ENCODE peak calls at places on chromosomes 11 and 22, in seven cellular contexts. D is body of pancreas; J is endothelial cell of umbilical vein; M is CD8-positive, alpha-beta T cell; G is Karpas-422; E is brain microvascular endothelial cell; N is effector memory CD4-positive, alpha-beta T cell. A is an unnamed sample.

GRCh38 chr11:47259178-47259977 is 1.6 kb downstream of the NR1H3 start:
- DNase-seq in M (no peak), G (peak; percentile 84), D (peak; percentile 44), J (peak; percentile 57), N (no peak), E (no peak), A (peak; percentile 48)

GRCh38 chr22:36136475-36136874 is 24.1 kb downstream of the APOL3 start:
- DNase-seq in D (no peak), J (no peak), M (no peak), G (no peak), N (no peak), E (peak; percentile 11), A (no peak)

GRCh38 chr11:78768947-78769346 is 194.3 kb upstream of the NARS2 start:
- DNase-seq in N (no peak), J (no peak), E (no peak), M (no peak), D (no peak), G (no peak), A (no peak)

GRCh38 chr11:77065878-77066228 is 918 bp upstream of the CAPN5 start:
- DNase-seq in J (no peak), N (no peak), G (peak; percentile 49), E (peak; percentile 15), D (peak; percentile 37), M (no peak), A (no peak)

GRCh38 chr22:47629791-47630655 is 867.6 kb downstream of the TBC1D22A start:
- DNase-seq in D (no peak), J (no peak), G (no peak), M (no peak), N (no peak), E (no peak), A (no peak)

GRCh38 chr11:111445586-111445985 is 66.5 kb upstream of the POU2AF1 start:
- DNase-seq in M (no peak), G (no peak), E (no peak), J (peak; percentile 11), D (no peak), N (no peak), A (no peak)

GRCh38 chr11:66981976-66982578 is 7.0 kb downstream of the C11orf86 start:
- DNase-seq in N (no peak), G (peak; percentile 52), J (peak; percentile 93), M (peak; percentile 18), E (peak; percentile 92), D (peak; percentile 58), A (peak; percentile 85)

GRCh38 chr11:19938866-19939265 is 221.4 kb downstream of the DBX1 start:
- DNase-seq in M (no peak), J (no peak), N (no peak), E (no peak), D (no peak), G (no peak), A (no peak)

GRCh38 chr22:40463727-40464126 is 93.3 kb downstream of the SGSM3 start:
- DNase-seq in J (no peak), E (no peak), N (no peak), D (no peak), M (no peak), G (peak; percentile 60), A (peak; percentile 27)

GRCh38 chr11:110490886-110491285 is 61.1 kb downstream of the FDX1 start:
- DNase-seq in J (no peak), N (no peak), M (no peak), D (no peak), E (peak; percentile 47), G (no peak), A (no peak)

GRCh38 chr22:22099833-22100812 is 117.5 kb upstream of the TOP3B start:
- DNase-seq in G (peak; percentile 85), D (no peak), J (no peak), M (no peak), N (no peak), E (peak; percentile 13), A (no peak)

GRCh38 chr11:61305417-61305816 is 10.3 kb upstream of the VWCE start:
- DNase-seq in N (no peak), E (no peak), G (no peak), D (no peak), M (no peak), J (no peak), A (no peak)

GRCh38 chr11:534592-535518 is 521 bp downstream of the HRAS start:
- DNase-seq in M (no peak), G (peak; percentile 75), E (no peak), N (no peak), J (peak; percentile 24), D (peak; percentile 49), A (peak; percentile 48)

GRCh38 chr11:32229566-32230240 is 138.8 kb downstream of the RCN1 start:
- DNase-seq in J (no peak), E (no peak), M (no peak), N (no peak), D (no peak), G (no peak), A (peak; percentile 36)

GRCh38 chr22:25764270-25765015 is 22.5 kb downstream of the MYO18B start:
- DNase-seq in G (peak; percentile 62), D (no peak), N (no peak), J (no peak), E (no peak), M (no peak), A (no peak)

GRCh38 chr11:16801288-16801980 is 63.0 kb downstream of the C11orf58 start:
- DNase-seq in N (no peak), E (no peak), G (no peak), J (no peak), D (no peak), M (no peak), A (no peak)

GRCh38 chr11:130592056-130592455 is 143.6 kb downstream of the ADAMTS15 start:
- DNase-seq in D (no peak), N (no peak), G (no peak), J (peak; percentile 21), E (peak; percentile 18), M (no peak), A (no peak)

GRCh38 chr11:67286621-67287333 is 2.3 kb upstream of the ANKRD13D start:
- DNase-seq in M (no peak), D (no peak), G (peak; percentile 53), N (no peak), J (no peak), E (no peak), A (no peak)

GRCh38 chr11:77677138-77677537 is 39.5 kb upstream of the CLNS1A start:
- DNase-seq in N (no peak), J (no peak), E (no peak), G (no peak), M (no peak), D (no peak), A (no peak)

GRCh38 chr11:12376259-12376971 is 956 bp upstream of the PARVA start:
- DNase-seq in D (peak; percentile 90), E (peak; percentile 43), J (no peak), G (no peak), M (no peak), N (no peak), A (no peak)

GRCh38 chr11:197741-198235 is 4.9 kb downstream of the SCGB1C1 start:
- DNase-seq in G (no peak), M (no peak), J (no peak), N (no peak), E (no peak), D (no peak), A (no peak)

GRCh38 chr11:35165416-35166368 is 26.7 kb downstream of the CD44 start:
- DNase-seq in D (peak; percentile 34), N (peak; percentile 88), E (peak; percentile 77), G (no peak), J (peak; percentile 48), M (peak; percentile 79), A (peak; percentile 93)

GRCh38 chr11:35168606-35169200 is 29.7 kb downstream of the CD44 start:
- DNase-seq in J (no peak), M (no peak), D (no peak), E (no peak), N (no peak), G (no peak), A (no peak)

GRCh38 chr11:35166369-35167360 is 27.7 kb downstream of the CD44 start:
- DNase-seq in M (no peak), E (peak; percentile 86), N (no peak), G (no peak), D (no peak), J (peak; percentile 70), A (no peak)

GRCh38 chr11:35169754-35170153 is 30.8 kb downstream of the CD44 start:
- DNase-seq in G (no peak), N (no peak), J (no peak), M (no peak), E (no peak), D (no peak), A (no peak)

GRCh38 chr11:35167451-35167954 is 28.5 kb downstream of the CD44 start:
- DNase-seq in N (no peak), E (no peak), D (no peak), G (no peak), M (no peak), J (no peak), A (no peak)
- H3K27ac ChIP-seq in N (peak overlapping the region; percentile 99), E (peak overlapping the region; percentile 88), D (peak overlapping the region; percentile 49), G (no peak overlapping the region), M (peak overlapping the region; percentile 96), J (peak overlapping the region; percentile 34), A (peak overlapping the region; percentile 78)

GRCh38 chr22:44309137-44309536 is 3.6 kb downstream of the SHISAL1 start:
- DNase-seq in G (no peak), N (no peak), J (peak; percentile 29), M (no peak), E (peak; percentile 92), D (no peak), A (no peak)
- H3K27ac ChIP-seq in G (no peak overlapping the region), N (no peak overlapping the region), J (no peak overlapping the region), M (no peak overlapping the region), E (peak overlapping the region; percentile 45), D (no peak overlapping the region), A (no peak overlapping the region)

GRCh38 chr11:59801981-59802638 is 8.5 kb downstream of the MRPL16 start:
- DNase-seq in D (peak; percentile 17), N (no peak), E (peak; percentile 2), M (no peak), J (peak; percentile 80), G (no peak), A (no peak)
- H3K27ac ChIP-seq in D (no peak overlapping the region), N (no peak overlapping the region), E (no peak overlapping the region), M (no peak overlapping the region), J (peak overlapping the region; percentile 83), G (no peak overlapping the region), A (no peak overlapping the region)

GRCh38 chr11:118215262-118215661 is 9.5 kb downstream of the JAML start:
- DNase-seq in E (no peak), G (peak; percentile 66), M (no peak), N (no peak), D (no peak), J (no peak), A (no peak)

GRCh38 chr11:118217575-118217974 is 7.2 kb downstream of the JAML start:
- DNase-seq in J (no peak), N (no peak), G (peak; percentile 60), D (no peak), E (no peak), M (no peak), A (no peak)

GRCh38 chr11:118214210-118214914 is 10.4 kb downstream of the JAML start:
- DNase-seq in J (no peak), N (no peak), M (no peak), E (no peak), D (no peak), G (peak; percentile 78), A (no peak)

GRCh38 chr11:118216621-118217526 is 7.9 kb downstream of the JAML start:
- DNase-seq in G (peak; percentile 61), N (peak; percentile 48), E (no peak), M (no peak), D (no peak), J (peak; percentile 32), A (no peak)

DNA sequence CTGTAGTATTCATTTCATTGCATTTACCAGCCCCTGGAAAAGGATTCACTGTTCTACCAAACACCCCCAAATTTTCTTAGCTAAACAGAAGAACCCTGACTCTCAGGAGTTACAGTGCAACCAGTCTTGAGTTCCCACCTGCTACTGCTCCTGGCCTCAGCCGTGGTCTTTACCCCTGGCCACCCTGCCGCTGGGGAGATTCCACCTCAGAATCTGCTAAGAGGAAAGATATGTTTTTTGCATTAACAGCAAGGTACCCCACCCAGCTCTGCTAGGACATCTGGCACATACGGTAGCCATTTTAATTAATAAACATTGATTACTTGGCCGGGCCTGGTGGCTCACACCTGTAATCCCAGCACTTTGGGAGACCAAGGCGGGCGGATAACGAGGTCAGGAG is 9.0 kb downstream of the JAML start:
- DNase-seq in M (no peak), D (no peak), N (no peak), J (no peak), G (no peak), E (no peak), A (no peak)
- H3K27ac ChIP-seq in M (no peak overlapping the region), D (no peak overlapping the region), N (peak overlapping the region; percentile 59), J (no peak overlapping the region), G (peak overlapping the region; percentile 99), E (no peak overlapping the region), A (no peak overlapping the region)